ENCODE peak calls at places on chromosomes 5 and 9, in eight cellular contexts. G, Z, V, X, F, T, W and C are unnamed samples.

GRCh38 chr5:76351577-76351976 is 51.5 kb upstream of the IQGAP2 start:
- DNase-seq in G (no peak), Z (no peak), V (no peak), X (no peak), F (no peak), T (no peak), W (no peak), C (no peak)

GRCh38 chr5:175214152-175214551 is 229.8 kb downstream of the DRD1 start:
- DNase-seq in G (no peak), Z (no peak), V (no peak), X (peak; percentile 53), F (no peak), T (peak; percentile 97), W (no peak), C (peak; percentile 56)

GRCh38 chr5:141883184-141883947 is 5.2 kb upstream of the PCDH1 start:
- DNase-seq in G (no peak), Z (no peak), V (no peak), X (no peak), F (peak; percentile 52), T (peak; percentile 11), W (peak; percentile 31), C (peak; percentile 72)

GRCh38 chr5:68007446-68007845 is 208.1 kb upstream of the PIK3R1 start:
- DNase-seq in G (peak; percentile 28), Z (no peak), V (peak; percentile 22), X (no peak), F (no peak), T (peak; percentile 78), W (no peak), C (peak; percentile 80)

GRCh38 chr5:8478308-8478707 is 609.4 kb downstream of the MTRR start:
- DNase-seq in G (no peak), Z (no peak), V (no peak), X (no peak), F (no peak), T (no peak), W (no peak), C (no peak)

GRCh38 chr5:51347704-51348103 is 35.5 kb upstream of the ISL1 start:
- DNase-seq in G (no peak), Z (no peak), V (no peak), X (no peak), F (no peak), T (no peak), W (no peak), C (no peak)

GRCh38 chr5:31809037-31809910 is 170.3 kb downstream of the PDZD2 start:
- DNase-seq in G (peak; percentile 40), Z (no peak), V (peak; percentile 26), X (peak; percentile 83), F (peak; percentile 52), T (peak; percentile 70), W (peak; percentile 48), C (peak; percentile 79)

GRCh38 chr5:96756985-96757384 is 50.8 kb downstream of the ERAP1 start:
- DNase-seq in G (no peak), Z (no peak), V (no peak), X (no peak), F (no peak), T (no peak), W (no peak), C (no peak)

GRCh38 chr9:19154135-19154612 is 26.9 kb upstream of the PLIN2 start:
- DNase-seq in G (no peak), Z (peak; percentile 77), V (no peak), X (no peak), F (peak; percentile 52), T (peak; percentile 96), W (no peak), C (peak; percentile 93)

DNA sequence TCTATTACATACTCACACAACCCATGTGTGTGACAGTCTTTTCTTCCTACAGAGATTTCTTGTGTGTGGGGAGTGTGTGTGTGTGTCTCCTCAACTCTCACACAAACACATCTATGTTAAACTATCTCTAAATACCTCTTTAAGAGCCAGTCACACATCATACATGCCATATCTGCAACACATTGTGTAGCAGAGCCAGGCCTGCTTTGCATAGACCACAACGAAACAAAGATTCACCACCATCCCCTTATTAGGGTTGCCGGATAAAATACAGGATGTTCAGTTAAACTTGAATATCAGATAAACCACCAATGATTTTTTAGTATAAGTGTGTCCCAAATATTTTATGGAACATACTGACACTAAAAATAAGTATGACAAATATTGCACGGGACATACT is 2.3 kb downstream of the FAM170A start:
- DNase-seq in G (no peak), Z (no peak), V (no peak), X (no peak), F (no peak), T (no peak), W (no peak), C (no peak)
- TF ChIP-seq POLR2A in G (no peak), Z (no peak), V (no peak), X (no peak), F (no peak), T (no peak), W (no peak), C (no peak)

GRCh38 chr9:130398487-130399240 is 46.1 kb upstream of the ASS1 start:
- DNase-seq in G (no peak), Z (no peak), V (no peak), X (no peak), F (no peak), T (no peak), W (no peak), C (no peak)

GRCh38 chr9:130400870-130401269 is 43.9 kb upstream of the ASS1 start:
- DNase-seq in G (no peak), Z (no peak), V (no peak), X (no peak), F (no peak), T (no peak), W (no peak), C (no peak)

GRCh38 chr9:130402645-130403440 is 41.9 kb upstream of the ASS1 start:
- DNase-seq in G (no peak), Z (no peak), V (no peak), X (no peak), F (no peak), T (no peak), W (no peak), C (no peak)

GRCh38 chr9:130402243-130402642 is 42.5 kb upstream of the ASS1 start:
- DNase-seq in G (no peak), Z (no peak), V (no peak), X (no peak), F (no peak), T (no peak), W (no peak), C (no peak)

DNA sequence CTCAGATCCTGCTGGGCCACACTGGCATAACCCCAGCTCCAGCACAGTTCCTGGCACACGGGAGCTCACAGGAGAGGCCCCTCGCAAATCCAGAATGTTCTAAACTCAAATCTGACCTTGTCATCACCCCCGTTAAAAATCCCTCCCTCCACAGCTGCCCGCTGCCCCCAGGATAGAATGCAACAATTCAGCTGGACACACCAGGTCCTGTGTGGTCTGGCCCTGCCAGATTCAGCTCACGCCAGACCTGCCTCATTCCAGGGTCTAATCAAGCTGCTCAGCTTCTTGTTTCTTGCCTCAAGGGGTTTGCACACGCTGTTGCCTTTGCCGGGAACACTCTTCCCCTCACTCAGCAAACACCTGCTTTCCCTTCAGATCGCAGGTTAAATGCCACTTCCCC is 45.0 kb upstream of the ASS1 start:
- DNase-seq in G (no peak), Z (no peak), V (no peak), X (no peak), F (no peak), T (no peak), W (no peak), C (no peak)
- TF ChIP-seq CTCF in G (no peak), Z (no peak), V (no peak), X (no peak), F (no peak), T (no peak), W (no peak), C (no peak)

DNA sequence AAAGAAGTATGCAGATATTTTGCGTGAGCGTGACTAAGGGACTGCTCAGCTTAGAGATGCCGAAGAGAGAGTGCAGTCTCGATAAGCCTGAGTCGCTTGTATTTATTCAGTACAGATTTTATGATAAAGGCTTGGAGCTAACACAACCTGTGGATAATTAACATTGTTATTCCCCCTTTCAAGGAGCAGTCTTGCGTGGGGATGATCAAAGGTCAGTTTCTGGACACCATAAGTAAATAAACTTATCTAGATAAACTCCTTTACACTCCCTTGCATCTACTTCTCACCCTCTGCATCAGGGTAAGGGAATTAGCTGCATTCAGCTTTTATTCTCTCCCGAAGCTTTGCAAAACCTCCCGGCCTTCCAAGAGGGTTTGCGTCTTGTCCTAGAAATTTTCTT is 357.8 kb upstream of the ST8SIA4 start:
- DNase-seq in G (no peak), Z (no peak), V (peak; percentile 24), X (no peak), F (no peak), T (no peak), W (no peak), C (no peak)
- H3K4me3 ChIP-seq in G (no peak overlapping the region), Z (no peak overlapping the region), V (no peak overlapping the region), X (peak overlapping the region; percentile 17), F (no peak overlapping the region), T (no peak overlapping the region), W (no peak overlapping the region), C (no peak overlapping the region)

DNA sequence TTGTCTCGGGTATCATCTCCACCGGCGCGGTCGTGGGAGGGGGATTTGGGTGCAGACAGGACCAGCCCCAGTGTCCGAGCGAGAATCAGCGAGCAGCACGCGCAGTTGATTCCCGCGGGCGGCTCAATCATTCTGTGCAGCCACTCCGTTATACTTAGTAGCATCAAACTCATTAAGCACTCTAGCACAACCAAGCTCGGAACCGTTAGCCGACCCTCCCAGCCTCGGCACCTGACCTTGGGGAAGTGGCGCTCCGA is 195 bp downstream of the KYAT1 start:
- DNase-seq in G (no peak), Z (no peak), V (no peak), X (peak; percentile 40), F (no peak), T (no peak), W (no peak), C (no peak)
- TF ChIP-seq POLR2A in G (no peak), Z (no peak), V (no peak), X (no peak), F (no peak), T (no peak), W (no peak), C (no peak)

DNA sequence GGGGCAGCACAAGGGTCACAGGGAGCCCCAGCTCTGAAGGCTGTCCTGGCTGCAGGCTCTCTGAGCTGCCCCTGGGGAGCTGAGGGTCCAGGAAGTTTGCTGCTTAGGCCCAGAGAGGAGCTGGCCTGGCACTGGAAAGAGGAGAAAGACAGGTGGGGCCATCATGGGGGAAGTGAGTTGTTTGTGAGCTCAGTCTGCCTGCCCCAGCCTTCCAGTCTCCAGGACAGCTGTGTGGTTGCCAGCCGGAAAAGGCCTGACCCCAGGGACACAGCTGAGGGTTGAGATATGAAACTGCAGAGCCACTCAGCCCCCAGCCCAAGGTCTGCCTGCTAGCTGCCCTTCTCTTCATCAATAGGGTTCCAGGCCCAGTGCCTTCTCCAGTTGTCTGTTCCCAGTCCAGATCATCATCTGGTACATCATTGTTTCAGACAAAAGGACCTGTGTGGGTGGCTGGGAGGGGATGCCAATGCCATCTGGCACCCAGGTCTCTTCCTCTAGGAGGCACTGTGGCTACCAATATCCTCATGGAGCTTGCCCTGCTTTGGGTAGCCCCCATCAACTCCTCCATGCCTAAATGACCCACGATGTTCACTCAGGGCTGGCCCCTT is 4.2 kb upstream of the DDX41 start:
- DNase-seq in G (no peak), Z (no peak), V (no peak), X (no peak), F (no peak), T (no peak), W (no peak), C (no peak)
- TF ChIP-seq CTCF in G (no peak), Z (no peak), V (no peak), X (peak; percentile 8), F (no peak), T (peak; percentile 14), W (no peak), C (no peak)

GRCh38 chr5:122126711-122127385 is 2.5 kb upstream of the ZNF474 start:
- DNase-seq in G (no peak), Z (no peak), V (no peak), X (no peak), F (no peak), T (peak; percentile 30), W (no peak), C (no peak)
- H3K4me3 ChIP-seq in G (no peak overlapping the region), Z (no peak overlapping the region), V (no peak overlapping the region), X (no peak overlapping the region), F (no peak overlapping the region), T (peak overlapping the region; percentile 12), W (no peak overlapping the region), C (no peak overlapping the region)